ENCODE peak calls at places on chromosome 2, in six cellular contexts. Y is T-helper 17 cell, K is NCI-H1092 treated with DMSO at 0.1 percent for 48 hours, N is neuronal stem cell, J is fibroblast of lung, H is HFFc6. M is an unnamed sample.

GRCh38 chr2:210557721-210558120 is 1.3 kb downstream of the CPS1 start:
- DNase-seq in Y (no peak), K (no peak), N (no peak), J (no peak), H (no peak), M (no peak)

GRCh38 chr2:137888845-137889244 is 75.4 kb upstream of the HNMT start:
- DNase-seq in Y (no peak), K (peak), N (peak), J (peak), H (no peak), M (no peak)

GRCh38 chr2:30108851-30109250 is 38.0 kb upstream of the YPEL5 start:
- DNase-seq in Y (no peak), K (no peak), N (no peak), J (no peak), H (no peak), M (no peak)

GRCh38 chr2:215921884-215922283 is 91.5 kb downstream of the MREG start:
- DNase-seq in Y (no peak), K (no peak), N (no peak), J (peak), H (peak), M (no peak)

GRCh38 chr2:168748461-168748860 is 54.0 kb upstream of the NOSTRIN start:
- DNase-seq in Y (no peak), K (peak), N (no peak), J (no peak), H (no peak), M (no peak)

GRCh38 chr2:62478093-62478580 is 27.9 kb downstream of the TMEM17 start:
- DNase-seq in Y (no peak), K (no peak), N (no peak), J (no peak), H (no peak), M (peak)

GRCh38 chr2:29314816-29315571 is 199.8 kb downstream of the CLIP4 start:
- DNase-seq in Y (peak), K (peak), N (no peak), J (peak), H (no peak), M (peak)

GRCh38 chr2:38444247-38444646 is 67.2 kb upstream of the ATL2 start:
- DNase-seq in Y (no peak), K (no peak), N (no peak), J (peak), H (no peak), M (no peak)

GRCh38 chr2:28833740-28834139 is 23.1 kb downstream of the SPDYA start:
- DNase-seq in Y (no peak), K (no peak), N (no peak), J (no peak), H (no peak), M (no peak)

GRCh38 chr2:203886579-203887230 is 19.1 kb downstream of the CTLA4 start:
- DNase-seq in Y (no peak), K (no peak), N (no peak), J (no peak), H (no peak), M (no peak)

GRCh38 chr2:176554107-176555048 is 285.1 kb downstream of the MTX2 start:
- DNase-seq in Y (no peak), K (peak), N (peak), J (peak), H (peak), M (peak)

GRCh38 chr2:64295326-64296149 is 151.3 kb upstream of the PELI1 start:
- DNase-seq in Y (no peak), K (no peak), N (no peak), J (no peak), H (no peak), M (no peak)

M was measured in germinal center.